ENCODE peak calls at places on chromosomes 12 and 14, in seven cellular contexts. U is endothelial cell of umbilical vein, T is fibroblast of mammary gland, X is choroid plexus epithelial cell, K is cardiac muscle cell, A is Calu3, F is A673. S is an unnamed sample.

GRCh38 chr14:60101801-60102200 is 10.1 kb downstream of the PCNX4 start:
- DNase-seq in U (no peak), T (peak; percentile 42), X (peak; percentile 56), K (no peak), A (no peak), F (no peak), S (no peak)

GRCh38 chr12:114733919-114734318 is 49.9 kb upstream of the TBX3 start:
- DNase-seq in U (no peak), T (no peak), X (no peak), K (no peak), A (no peak), F (no peak), S (no peak)

GRCh38 chr12:58105225-58106119 is 164.1 kb downstream of the ATP23 start:
- DNase-seq in U (peak; percentile 41), T (peak; percentile 30), X (peak; percentile 50), K (no peak), A (no peak), F (no peak), S (peak; percentile 10)

GRCh38 chr12:82635263-82635662 is 51.4 kb upstream of the TMTC2 start:
- DNase-seq in U (no peak), T (no peak), X (no peak), K (no peak), A (no peak), F (no peak), S (no peak)

GRCh38 chr12:106773286-106773685 is 1.2 kb upstream of the RIC8B start:
- DNase-seq in U (no peak), T (no peak), X (no peak), K (no peak), A (peak; percentile 51), F (peak; percentile 12), S (no peak)

GRCh38 chr14:59754256-59754655 is 116.3 kb downstream of the RTN1 start:
- DNase-seq in U (no peak), T (peak; percentile 60), X (peak; percentile 24), K (no peak), A (no peak), F (no peak), S (peak; percentile 19)

GRCh38 chr12:88336071-88336768 is 194.1 kb downstream of the TMTC3 start:
- DNase-seq in U (no peak), T (peak; percentile 56), X (no peak), K (peak; percentile 42), A (no peak), F (no peak), S (no peak)

GRCh38 chr12:40351976-40352375 is 127.2 kb downstream of the LRRK2 start:
- DNase-seq in U (no peak), T (no peak), X (no peak), K (no peak), A (no peak), F (no peak), S (no peak)

GRCh38 chr14:26113930-26114329 is 483.9 kb downstream of the NOVA1 start:
- DNase-seq in U (no peak), T (peak; percentile 5), X (no peak), K (no peak), A (no peak), F (peak; percentile 52), S (no peak)

GRCh38 chr14:94474581-94475031 is 1.4 kb downstream of the SERPINA9 start:
- DNase-seq in U (no peak), T (no peak), X (peak; percentile 71), K (no peak), A (no peak), F (peak; percentile 4), S (peak; percentile 71)

GRCh38 chr12:54144738-54145137 is 44.0 kb downstream of the SMUG1 start:
- DNase-seq in U (no peak), T (no peak), X (no peak), K (no peak), A (no peak), F (no peak), S (no peak)

GRCh38 chr12:79597910-79598309 is 92.9 kb downstream of the PAWR start:
- DNase-seq in U (no peak), T (peak; percentile 10), X (peak; percentile 36), K (no peak), A (no peak), F (no peak), S (no peak)

GRCh38 chr14:88477513-88478250 is 77.1 kb downstream of the PTPN21 start:
- DNase-seq in U (no peak), T (no peak), X (no peak), K (no peak), A (no peak), F (no peak), S (no peak)

GRCh38 chr14:58861546-58861945 is 223.8 kb downstream of the DACT1 start:
- DNase-seq in U (no peak), T (no peak), X (peak; percentile 78), K (no peak), A (no peak), F (no peak), S (peak; percentile 53)

GRCh38 chr14:102221026-102221425 is 81.3 kb downstream of the WDR20 start:
- DNase-seq in U (peak; percentile 44), T (peak; percentile 30), X (no peak), K (no peak), A (no peak), F (no peak), S (no peak)

GRCh38 chr14:36556811-36557433 is 25.5 kb downstream of the NKX2-8 start:
- DNase-seq in U (peak; percentile 20), T (peak; percentile 24), X (peak; percentile 38), K (peak; percentile 26), A (peak; percentile 54), F (peak; percentile 41), S (peak; percentile 15)

GRCh38 chr14:94542111-94542810 is 19.0 kb upstream of the SERPINA4 start:
- DNase-seq in U (peak; percentile 26), T (peak; percentile 53), X (peak; percentile 74), K (no peak), A (peak; percentile 29), F (no peak), S (peak; percentile 40)

GRCh38 chr12:96720363-96720705 is 186.7 kb upstream of the NEDD1 start:
- DNase-seq in U (no peak), T (peak; percentile 1), X (no peak), K (no peak), A (peak; percentile 70), F (no peak), S (no peak)

GRCh38 chr12:113861708-113862312 is 104.3 kb downstream of the RBM19 start:
- DNase-seq in U (no peak), T (no peak), X (no peak), K (no peak), A (no peak), F (no peak), S (no peak)

GRCh38 chr14:59632381-59632780 is 55.8 kb upstream of the CCDC175 start:
- DNase-seq in U (peak; percentile 24), T (peak; percentile 35), X (peak; percentile 67), K (peak; percentile 30), A (peak; percentile 32), F (peak; percentile 58), S (peak; percentile 28)

GRCh38 chr12:9883175-9883574 is 1.9 kb downstream of the KLRF2 start:
- DNase-seq in U (no peak), T (peak; percentile 26), X (peak; percentile 56), K (no peak), A (no peak), F (no peak), S (no peak)

DNA sequence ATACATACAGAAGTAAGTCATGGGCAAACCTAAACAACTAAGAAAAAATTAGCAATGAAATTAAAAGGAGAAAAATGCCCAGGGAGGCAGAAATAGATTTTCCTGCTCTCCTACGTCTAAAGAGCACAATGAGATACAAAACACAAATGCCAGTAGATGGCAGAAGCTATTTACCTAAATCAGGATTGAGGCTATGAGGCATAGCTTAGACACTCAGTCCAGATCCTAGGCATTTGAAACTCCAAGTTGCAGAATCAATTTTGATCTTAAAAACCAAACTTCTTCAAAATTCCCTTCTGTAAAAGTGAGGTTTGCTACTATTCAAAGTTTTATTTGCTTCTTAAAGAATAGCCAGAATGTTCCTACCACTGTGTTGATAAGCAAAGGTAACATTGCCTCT is 368.6 kb downstream of the DAD1 start:
- DNase-seq in U (no peak), T (no peak), X (peak; percentile 68), K (no peak), A (no peak), F (peak; percentile 11), S (peak; percentile 28)
- TF ChIP-seq CTCF in U (no peak), T (peak; percentile 5), X (peak; percentile 42), K (no peak), A (no peak), F (peak; percentile 20), S (peak; percentile 25)

DNA sequence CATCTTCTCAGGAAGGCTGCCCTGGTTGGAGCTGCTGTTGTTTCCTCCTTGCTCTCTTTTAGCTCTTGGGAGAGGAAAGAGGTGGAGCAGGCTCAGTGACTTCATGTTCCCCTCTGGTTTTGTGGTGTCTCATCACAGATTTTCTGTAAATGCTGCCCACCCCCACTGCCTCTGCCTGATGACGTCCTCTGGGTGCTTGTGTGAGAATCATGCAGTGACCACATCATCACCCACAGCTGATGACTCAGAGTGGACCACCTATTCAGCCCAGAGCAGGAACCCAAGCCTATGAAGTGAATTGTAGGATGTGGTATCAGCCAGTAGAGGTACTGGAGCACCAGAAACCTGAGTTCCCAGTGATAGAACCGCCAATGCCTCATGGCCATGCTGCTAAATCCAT is at the start of gene GZMB:
- DNase-seq in U (no peak), T (peak; percentile 12), X (no peak), K (no peak), A (no peak), F (no peak), S (no peak)
- TF ChIP-seq CTCF in U (no peak), T (no peak), X (no peak), K (no peak), A (no peak), F (no peak), S (no peak)

DNA sequence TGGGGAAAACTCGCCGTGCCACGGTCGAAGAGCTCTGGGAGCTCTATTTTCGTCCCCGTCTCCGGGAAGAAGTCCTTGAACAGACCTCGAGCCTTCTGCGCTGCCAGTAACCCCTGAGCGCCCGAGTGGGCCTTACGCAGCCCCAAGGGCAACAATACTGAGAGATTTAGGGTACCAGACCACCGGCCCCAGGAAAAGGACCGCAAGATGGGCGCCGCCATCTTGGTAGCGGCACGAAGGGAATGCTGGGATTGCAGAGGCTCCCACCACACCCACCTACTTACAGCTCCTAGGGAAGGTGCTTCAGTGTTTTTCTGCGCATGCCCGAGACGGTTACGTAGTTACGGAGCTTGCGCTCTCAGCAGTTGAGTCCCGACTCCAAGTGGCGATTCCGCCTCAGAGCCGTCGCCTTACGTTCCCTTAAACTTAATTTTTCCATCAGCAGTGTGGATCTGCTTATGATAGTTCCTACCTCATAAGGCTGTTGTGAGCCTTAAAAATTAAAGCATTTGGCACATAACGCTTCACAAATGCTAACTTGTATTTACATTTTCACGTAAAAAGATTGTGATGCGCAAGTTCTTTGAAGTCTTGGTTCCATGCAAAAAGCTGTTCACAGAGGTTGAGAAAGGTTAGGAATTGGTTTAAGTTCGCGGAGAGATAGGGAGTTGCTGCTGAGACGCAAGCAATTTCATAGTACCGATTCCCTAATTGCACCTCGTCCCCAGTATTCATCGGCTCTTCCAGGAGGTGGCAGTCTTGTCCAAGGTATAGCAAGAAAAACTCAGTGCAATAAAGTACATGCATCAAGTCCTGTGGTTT is at the start of gene YARS2:
- DNase-seq in U (peak; percentile 95), T (peak; percentile 99), X (peak; percentile 99), K (peak; percentile 97), A (peak; percentile 91), F (peak; percentile 99), S (peak; percentile 98)
- TF ChIP-seq CTCF in U (peak; percentile 68), T (peak; percentile 82), X (peak; percentile 86), K (peak; percentile 78), A (peak; percentile 86), F (peak; percentile 88), S (peak; percentile 77)

DNA sequence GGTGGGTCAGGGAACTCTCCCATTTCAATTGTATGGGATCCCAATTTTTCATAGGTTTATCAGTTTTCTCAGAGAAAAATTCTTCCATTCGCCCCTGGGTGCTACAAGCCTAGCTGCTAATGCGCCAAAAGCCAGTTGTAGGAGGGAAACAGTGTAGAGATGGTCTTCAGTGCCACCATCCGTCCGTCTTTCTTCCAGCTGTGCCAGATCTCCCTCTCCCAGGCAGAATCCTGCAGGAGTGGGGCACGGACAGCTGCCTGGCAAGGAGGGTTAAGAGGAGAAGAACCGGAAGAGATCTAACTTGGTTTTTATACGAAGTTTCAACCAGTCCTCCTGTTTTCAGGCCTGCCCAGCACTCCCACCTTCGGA is 38.9 kb upstream of the FUT8 start:
- DNase-seq in U (no peak), T (no peak), X (no peak), K (no peak), A (no peak), F (no peak), S (no peak)
- TF ChIP-seq CTCF in U (no peak), T (no peak), X (no peak), K (no peak), A (no peak), F (no peak), S (no peak)

S was measured in astrocyte of the spinal cord.